ENCODE peak calls at places on chromosomes 5 and 9, in eight cellular contexts. X is omental fat pad, I is RWPE1, K is Peyer's patch, P is kidney, M is AG09309, O is psoas muscle, G is GM20000. R is an unnamed sample.

GRCh38 chr9:33436445-33436844 is 10.9 kb downstream of the AQP3 start:
- DNase-seq in X (no peak), I (no peak), K (no peak), P (no peak), M (no peak), O (no peak), G (no peak), R (no peak)

GRCh38 chr9:19946446-19947109 is 157.7 kb upstream of the SLC24A2 start:
- DNase-seq in X (no peak), I (peak), K (no peak), P (no peak), M (no peak), O (no peak), G (no peak), R (no peak)

GRCh38 chr5:137137013-137137632 is 362.0 kb downstream of the SPOCK1 start:
- DNase-seq in X (no peak), I (no peak), K (no peak), P (no peak), M (no peak), O (no peak), G (no peak), R (no peak)

GRCh38 chr9:70510157-70510770 is 95.8 kb upstream of the KLF9 start:
- DNase-seq in X (no peak), I (peak), K (peak), P (no peak), M (no peak), O (peak), G (no peak), R (no peak)

GRCh38 chr5:64505769-64506566 is at the start of gene RGS7BP:
- DNase-seq in X (no peak), I (peak), K (peak), P (peak), M (no peak), O (peak), G (no peak), R (no peak)

GRCh38 chr5:93519737-93520136 is 61.3 kb downstream of the NR2F1-AS1 start:
- DNase-seq in X (no peak), I (no peak), K (no peak), P (no peak), M (no peak), O (no peak), G (no peak), R (no peak)

GRCh38 chr9:133563286-133564213 is 29.0 kb downstream of the ADAMTSL2 start:
- DNase-seq in X (no peak), I (no peak), K (peak), P (no peak), M (no peak), O (peak), G (no peak), R (no peak)

GRCh38 chr5:35488786-35489185 is 128.9 kb upstream of the SPEF2 start:
- DNase-seq in X (no peak), I (no peak), K (no peak), P (no peak), M (no peak), O (no peak), G (no peak), R (no peak)

GRCh38 chr5:146877783-146878470 is 630 bp downstream of the PPP2R2B start:
- DNase-seq in X (no peak), I (peak), K (peak), P (peak), M (no peak), O (peak), G (peak), R (no peak)

GRCh38 chr9:106800691-106801090 is 62.3 kb upstream of the ZNF462 start:
- DNase-seq in X (no peak), I (no peak), K (no peak), P (no peak), M (no peak), O (no peak), G (no peak), R (no peak)

GRCh38 chr5:142613231-142613630 is 72.7 kb downstream of the FGF1 start:
- DNase-seq in X (no peak), I (no peak), K (no peak), P (no peak), M (no peak), O (no peak), G (no peak), R (no peak)

GRCh38 chr5:178080618-178081410 is 32.5 kb upstream of the N4BP3 start:
- DNase-seq in X (no peak), I (no peak), K (no peak), P (no peak), M (no peak), O (no peak), G (no peak), R (no peak)

GRCh38 chr9:110093871-110094270 is 114.1 kb downstream of the C9orf152 start:
- DNase-seq in X (no peak), I (no peak), K (no peak), P (no peak), M (no peak), O (no peak), G (no peak), R (no peak)

GRCh38 chr9:110093417-110093816 is 114.5 kb downstream of the C9orf152 start:
- DNase-seq in X (no peak), I (no peak), K (no peak), P (no peak), M (no peak), O (no peak), G (no peak), R (no peak)

GRCh38 chr9:110089681-110090370 is 118.1 kb downstream of the C9orf152 start:
- DNase-seq in X (no peak), I (no peak), K (peak), P (no peak), M (no peak), O (no peak), G (no peak), R (no peak)

GRCh38 chr9:110095238-110095637 is 112.7 kb downstream of the C9orf152 start:
- DNase-seq in X (no peak), I (no peak), K (no peak), P (no peak), M (no peak), O (no peak), G (no peak), R (no peak)

DNA sequence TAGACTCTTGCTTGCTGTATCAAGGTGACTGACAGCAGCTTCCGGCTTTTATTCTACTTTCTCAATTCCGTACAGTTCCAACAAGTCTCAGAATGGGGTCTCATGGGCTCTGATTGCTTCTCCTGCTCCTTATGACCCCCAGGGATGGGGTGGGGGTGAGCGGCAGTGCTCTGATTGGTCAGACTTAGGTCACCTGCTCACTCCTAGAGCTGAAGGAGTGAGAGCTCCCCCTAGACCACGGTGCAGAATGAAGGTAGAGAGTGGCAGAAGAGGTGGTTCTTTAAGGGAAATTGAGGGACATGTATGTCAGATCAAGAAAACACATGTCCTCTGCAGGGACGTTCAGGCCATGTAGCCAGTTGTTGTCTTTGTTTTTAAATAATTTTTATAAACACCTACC is 115.2 kb downstream of the C9orf152 start:
- DNase-seq in X (no peak), I (no peak), K (no peak), P (no peak), M (no peak), O (no peak), G (no peak), R (no peak)
- TF ChIP-seq CTCF in X (no peak), I (no peak), K (no peak), P (no peak), M (no peak), O (no peak), G (no peak), R (no peak)

GRCh38 chr5:38258037-38258318 is 381 bp upstream of the EGFLAM start:
- DNase-seq in X (no peak), I (no peak), K (no peak), P (no peak), M (no peak), O (no peak), G (no peak), R (no peak)
- TF ChIP-seq CTCF in X (no peak), I (no peak), K (no peak), P (no peak), M (no peak), O (no peak), G (no peak), R (no peak)

GRCh38 chr9:83920469-83920941 is 727 bp downstream of the KIF27 start:
- DNase-seq in X (no peak), I (no peak), K (no peak), P (peak), M (no peak), O (no peak), G (peak), R (no peak)
- TF ChIP-seq CTCF in X (no peak), I (no peak), K (no peak), P (peak), M (peak), O (no peak), G (no peak), R (no peak)

GRCh38 chr9:128106181-128106939 is 21.2 kb downstream of the PTGES2 start:
- DNase-seq in X (no peak), I (no peak), K (peak), P (peak), M (no peak), O (no peak), G (no peak), R (no peak)
- TF ChIP-seq CTCF in X (no peak), I (no peak), K (no peak), P (no peak), M (no peak), O (no peak), G (no peak), R (no peak)

DNA sequence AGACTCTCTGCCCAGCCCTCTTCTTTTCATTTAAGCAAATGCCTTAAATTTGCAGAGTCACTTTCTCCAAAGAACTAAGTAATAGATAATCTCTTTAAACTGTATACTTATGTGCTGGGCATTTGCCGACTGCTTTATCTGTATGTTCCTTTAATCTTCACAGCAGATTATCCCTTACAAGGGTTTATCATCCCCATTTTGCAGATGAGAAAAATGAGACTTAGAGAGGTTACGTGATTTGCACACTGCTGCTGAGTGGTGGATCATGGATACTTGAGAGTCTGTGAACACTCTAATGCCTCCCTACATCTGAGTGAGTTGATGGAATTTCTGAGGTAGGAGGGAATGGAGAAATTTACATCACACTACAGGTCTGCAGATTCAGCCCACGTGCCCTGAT is 4.2 kb downstream of the ZNF79 start:
- DNase-seq in X (no peak), I (no peak), K (no peak), P (no peak), M (no peak), O (no peak), G (no peak), R (no peak)
- TF ChIP-seq CTCF in X (no peak), I (no peak), K (no peak), P (no peak), M (no peak), O (no peak), G (no peak), R (no peak)

DNA sequence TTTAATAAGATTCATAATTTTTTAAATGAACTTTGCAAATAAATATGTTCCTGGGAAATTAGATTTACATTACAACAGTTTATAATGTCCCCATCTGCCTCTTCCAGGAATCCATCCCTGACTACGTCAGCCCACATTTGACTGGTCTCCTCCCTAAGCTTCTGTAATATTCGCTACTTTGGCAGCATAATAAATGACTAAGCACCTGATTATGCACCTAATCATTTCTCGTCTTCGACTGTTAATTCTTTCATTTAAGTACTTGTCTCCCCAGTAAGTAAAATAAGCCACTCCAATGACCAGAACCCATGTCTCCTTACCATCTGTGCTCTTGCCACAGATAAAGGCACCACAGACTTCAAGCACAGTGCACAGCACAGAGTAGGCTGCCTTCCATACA is 122.7 kb downstream of the DENND1A start:
- DNase-seq in X (no peak), I (peak), K (no peak), P (no peak), M (no peak), O (no peak), G (no peak), R (no peak)
- TF ChIP-seq CTCF in X (no peak), I (no peak), K (no peak), P (no peak), M (no peak), O (no peak), G (no peak), R (no peak)

GRCh38 chr5:109819878-109820277 is 130.2 kb downstream of the MAN2A1 start:
- DNase-seq in X (no peak), I (no peak), K (no peak), P (no peak), M (no peak), O (no peak), G (no peak), R (no peak)
- TF ChIP-seq CTCF in X (no peak), I (no peak), K (no peak), P (no peak), M (no peak), O (no peak), G (no peak), R (no peak)

GRCh38 chr5:125398466-125398865 is 652.0 kb upstream of the ZNF608 start:
- DNase-seq in X (no peak), I (no peak), K (no peak), P (no peak), M (no peak), O (no peak), G (no peak), R (no peak)

GRCh38 chr5:125396462-125396861 is 650.0 kb upstream of the ZNF608 start:
- DNase-seq in X (no peak), I (no peak), K (no peak), P (no peak), M (no peak), O (no peak), G (no peak), R (no peak)

GRCh38 chr5:125394661-125395280 is 648.3 kb upstream of the ZNF608 start:
- DNase-seq in X (no peak), I (peak), K (no peak), P (no peak), M (no peak), O (no peak), G (no peak), R (no peak)

GRCh38 chr5:125390316-125390715 is 643.9 kb upstream of the ZNF608 start:
- DNase-seq in X (no peak), I (no peak), K (no peak), P (no peak), M (no peak), O (no peak), G (no peak), R (no peak)

DNA sequence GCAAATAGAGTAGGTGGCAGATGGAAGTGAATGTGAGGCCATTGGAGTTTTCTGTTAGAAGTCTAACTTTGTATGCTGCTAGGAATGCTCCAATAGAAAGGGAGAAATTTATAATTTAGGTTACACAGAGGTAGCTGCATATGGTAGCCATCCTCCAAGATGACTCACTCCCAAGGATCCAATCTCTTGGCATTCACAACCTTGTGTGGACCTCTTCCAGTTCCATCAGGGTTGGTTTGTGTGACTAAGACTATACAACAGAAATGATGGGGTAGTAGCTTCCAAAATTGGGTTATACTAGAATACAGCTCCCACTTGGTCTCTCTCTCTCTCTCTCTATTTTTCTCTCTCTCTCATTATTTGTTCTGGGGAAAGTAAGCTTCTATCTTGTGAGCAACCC is 647.0 kb upstream of the ZNF608 start:
- DNase-seq in X (no peak), I (no peak), K (no peak), P (no peak), M (no peak), O (no peak), G (no peak), R (no peak)
- TF ChIP-seq CTCF in X (no peak), I (no peak), K (no peak), P (no peak), M (no peak), O (no peak), G (no peak), R (no peak)